ENCODE peak calls at places on chromosomes 4 and X, in nine cellular contexts. W is endodermal cell, K is lung, B is lower lobe of right lung, Y is foreskin fibroblast, P is endothelial cell of umbilical vein, I is transverse colon, T is BJ, R is neuronal stem cell. Z is an unnamed sample.

GRCh38 chrX:39814391-39814790 is 283.4 kb downstream of the BCOR start:
- DNase-seq in T (no peak), R (no peak), P (peak; percentile 20), Y (peak; percentile 52), I (peak; percentile 27), W (no peak), B (no peak), K (no peak), Z (peak; percentile 57)

GRCh38 chrX:24515447-24515846 is 50.4 kb downstream of the PDK3 start:
- DNase-seq in T (no peak), B (no peak), P (peak; percentile 33), Y (peak; percentile 39), I (no peak), R (no peak), W (peak; percentile 56), K (no peak), Z (no peak)

GRCh38 chrX:110852180-110852579 is 56.6 kb upstream of the CHRDL1 start:
- DNase-seq in K (no peak), Y (peak; percentile 36), T (no peak), W (peak; percentile 61), R (no peak), B (no peak), P (no peak), I (no peak), Z (peak; percentile 37)

GRCh38 chr4:39357002-39357401 is 9.2 kb downstream of the RFC1 start:
- DNase-seq in T (no peak), Y (no peak), R (no peak), W (no peak), P (no peak), B (no peak), I (no peak), K (no peak), Z (peak; percentile 66)

GRCh38 chr4:114626202-114626601 is 27.6 kb downstream of the UGT8 start:
- DNase-seq in R (no peak), B (no peak), K (no peak), P (no peak), Y (no peak), W (no peak), I (no peak), T (no peak), Z (no peak)

GRCh38 chr4:133865606-133866327 is 335.8 kb downstream of the PABPC4L start:
- DNase-seq in R (peak; percentile 14), W (peak; percentile 57), T (peak; percentile 82), Y (peak; percentile 94), I (no peak), K (no peak), P (peak; percentile 58), B (no peak), Z (no peak)

GRCh38 chrX:130055899-130056298 is 54.4 kb downstream of the ELF4 start:
- DNase-seq in W (peak; percentile 52), Y (no peak), I (no peak), T (no peak), B (no peak), R (no peak), P (no peak), K (no peak), Z (no peak)

GRCh38 chr4:42460043-42460442 is 62.8 kb downstream of the SHISA3 start:
- DNase-seq in W (no peak), B (no peak), K (no peak), R (no peak), I (no peak), Y (no peak), T (no peak), P (no peak), Z (peak; percentile 74)

GRCh38 chrX:19563327-19563726 is 48.0 kb upstream of the MAP3K15 start:
- DNase-seq in B (no peak), W (no peak), K (no peak), I (no peak), T (no peak), Y (no peak), R (no peak), P (no peak), Z (peak; percentile 62)

GRCh38 chr4:147332101-147332500 is 148.8 kb upstream of the EDNRA start:
- DNase-seq in R (no peak), B (no peak), K (no peak), P (no peak), Y (no peak), I (no peak), W (no peak), T (no peak), Z (no peak)

GRCh38 chrX:129726307-129727111 is 12.3 kb upstream of the XPNPEP2 start:
- DNase-seq in T (no peak), P (peak; percentile 76), K (peak; percentile 61), I (peak; percentile 62), W (peak; percentile 91), R (peak; percentile 47), Y (peak; percentile 78), B (peak; percentile 48), Z (peak; percentile 24)

GRCh38 chr4:27276322-27277073 is 415.9 kb downstream of the STIM2 start:
- DNase-seq in I (no peak), R (no peak), Y (peak; percentile 31), W (no peak), T (no peak), P (no peak), K (no peak), B (no peak), Z (no peak)

GRCh38 chr4:90226734-90227133 is 99.5 kb downstream of the CCSER1 start:
- DNase-seq in Y (no peak), P (no peak), W (no peak), T (no peak), R (no peak), I (no peak), B (no peak), K (no peak), Z (no peak)

GRCh38 chr4:189988892-189989431 is 38.1 kb downstream of the FRG2 start:
- DNase-seq in I (no peak), R (no peak), T (no peak), P (no peak), B (no peak), Y (no peak), K (no peak), W (peak; percentile 48), Z (no peak)

GRCh38 chr4:602559-602942 is 22.8 kb upstream of the PDE6B start:
- DNase-seq in P (no peak), B (peak; percentile 77), K (peak; percentile 64), W (peak; percentile 99), T (no peak), Y (peak; percentile 46), R (peak; percentile 65), I (peak; percentile 88), Z (no peak)

GRCh38 chrX:132740316-132741123 is 217.9 kb downstream of the HS6ST2 start:
- DNase-seq in K (no peak), R (peak; percentile 74), P (peak; percentile 14), I (no peak), B (no peak), Y (no peak), W (no peak), T (no peak), Z (no peak)

GRCh38 chr4:93199492-93199891 is 629.1 kb upstream of the ATOH1 start:
- DNase-seq in P (peak; percentile 54), B (no peak), Y (peak; percentile 51), R (peak; percentile 52), T (no peak), K (no peak), W (peak; percentile 75), I (no peak), Z (peak; percentile 26)

DNA sequence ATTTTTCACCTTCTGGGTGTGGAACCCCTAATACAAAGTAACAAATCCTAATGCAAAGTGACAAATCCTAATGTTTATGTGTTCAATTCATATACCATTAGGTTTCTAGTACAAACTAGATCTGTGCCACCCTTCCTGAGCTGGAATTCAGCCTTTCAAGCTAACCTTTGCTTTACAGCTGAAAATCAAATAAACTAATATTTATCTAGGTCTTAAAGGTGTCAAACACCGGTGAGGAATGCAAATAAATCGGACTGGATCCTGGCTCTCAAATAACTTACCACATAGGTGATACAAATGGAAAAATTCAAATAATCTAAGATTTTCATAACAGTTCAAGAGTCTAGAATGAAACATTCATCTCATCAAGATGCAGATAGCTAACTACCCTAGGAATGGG is 11.6 kb downstream of the IRF2 start:
- DNase-seq in Y (no peak), I (no peak), K (no peak), W (no peak), R (no peak), T (no peak), B (no peak), P (no peak), Z (no peak)
- H3K4me3 ChIP-seq in Y (no peak overlapping the region), I (no peak overlapping the region), K (no peak overlapping the region), W (no peak overlapping the region), R (no peak overlapping the region), T (no peak overlapping the region), B (no peak overlapping the region), P (no peak overlapping the region), Z (no peak overlapping the region)

GRCh38 chr4:107854326-107855030 is 29.7 kb downstream of the SGMS2 start:
- DNase-seq in K (no peak), P (no peak), T (peak; percentile 26), R (no peak), I (no peak), Y (peak; percentile 67), B (no peak), W (no peak), Z (no peak)
- H3K4me3 ChIP-seq in K (no peak overlapping the region), P (peak overlapping the region; percentile 37), T (no peak overlapping the region), R (no peak overlapping the region), I (no peak overlapping the region), Y (peak overlapping the region; percentile 6), B (no peak overlapping the region), W (no peak overlapping the region), Z (no peak overlapping the region)

GRCh38 chrX:138853936-138854335 is 142.4 kb upstream of the FGF13 start:
- DNase-seq in B (no peak), K (no peak), P (no peak), I (no peak), T (no peak), Y (no peak), R (no peak), W (no peak), Z (no peak)
- H3K4me3 ChIP-seq in B (no peak overlapping the region), K (no peak overlapping the region), P (no peak overlapping the region), I (no peak overlapping the region), T (no peak overlapping the region), Y (no peak overlapping the region), R (no peak overlapping the region), W (no peak overlapping the region), Z (no peak overlapping the region)

GRCh38 chr4:24688453-24688852 is 104.1 kb upstream of the DHX15 start:
- DNase-seq in W (no peak), K (no peak), I (no peak), P (no peak), B (no peak), R (no peak), Y (no peak), T (no peak), Z (no peak)

GRCh38 chr4:24689212-24689611 is 104.9 kb upstream of the DHX15 start:
- DNase-seq in K (no peak), B (no peak), P (no peak), I (no peak), W (no peak), Y (no peak), T (no peak), R (no peak), Z (no peak)

GRCh38 chr4:24683116-24683515 is 98.8 kb upstream of the DHX15 start:
- DNase-seq in K (no peak), B (no peak), W (no peak), T (no peak), I (no peak), R (no peak), P (no peak), Y (no peak), Z (no peak)

GRCh38 chr4:24690436-24690835 is 104.9 kb upstream of the SOD3 start:
- DNase-seq in B (no peak), I (no peak), Y (peak; percentile 66), R (no peak), K (no peak), P (no peak), T (no peak), W (no peak), Z (no peak)

GRCh38 chr4:24686866-24687672 is 102.7 kb upstream of the DHX15 start:
- DNase-seq in T (no peak), I (peak; percentile 66), R (peak; percentile 18), P (peak; percentile 11), K (no peak), W (peak; percentile 87), B (peak; percentile 53), Y (peak; percentile 39), Z (peak; percentile 39)
- H3K4me3 ChIP-seq in T (no peak overlapping the region), I (no peak overlapping the region), R (no peak overlapping the region), P (no peak overlapping the region), K (no peak overlapping the region), W (no peak overlapping the region), B (no peak overlapping the region), Y (no peak overlapping the region), Z (no peak overlapping the region)

Z was measured in GM12865.